ENCODE peak calls at places on chromosomes 3 and 15, in five cellular contexts. C is NCI-H1436, J is T follicular helper cell, T is ecto neural progenitor cell, K is stomach. X is an unnamed sample.

GRCh38 chr15:68930268-68931022 is at the start of gene SPESP1:
- DNase-seq in T (no peak), J (peak; percentile 36), C (no peak), K (peak; percentile 49), X (peak; percentile 5)

GRCh38 chr3:159825216-159825854 is 163.3 kb upstream of the IL12A start:
- DNase-seq in T (no peak), K (no peak), C (no peak), J (no peak), X (no peak)

GRCh38 chr15:57031605-57032004 is 113.2 kb downstream of the TCF12 start:
- DNase-seq in C (no peak), K (no peak), T (no peak), J (no peak), X (peak; percentile 49)

GRCh38 chr3:66261318-66261717 is 40.5 kb downstream of the SLC25A26 start:
- DNase-seq in K (no peak), C (no peak), T (no peak), J (no peak), X (peak; percentile 38)

GRCh38 chr3:134211797-134212196 is 38.9 kb downstream of the RYK start:
- DNase-seq in K (peak; percentile 29), J (no peak), T (peak; percentile 54), C (peak; percentile 14), X (peak; percentile 36)

GRCh38 chr3:156749244-156749643 is 74.9 kb downstream of the TIPARP start:
- DNase-seq in T (no peak), K (no peak), J (no peak), C (no peak), X (no peak)

GRCh38 chr3:175258763-175259162 is 399.6 kb downstream of the NAALADL2 start:
- DNase-seq in J (no peak), T (no peak), K (peak; percentile 30), C (no peak), X (peak; percentile 85)

GRCh38 chr3:161031134-161031533 is 74.0 kb downstream of the B3GALNT1 start:
- DNase-seq in C (no peak), T (no peak), J (no peak), K (no peak), X (no peak)

GRCh38 chr15:34644851-34645250 is 61.4 kb upstream of the GOLGA8B start:
- DNase-seq in T (no peak), K (no peak), C (no peak), J (no peak), X (no peak)

GRCh38 chr3:197001972-197002700 is 27.5 kb downstream of the MELTF start:
- DNase-seq in C (no peak), J (no peak), K (no peak), T (no peak), X (no peak)

GRCh38 chr15:89971592-89971997 is 29.5 kb upstream of the ZNF710 start:
- DNase-seq in C (peak; percentile 19), K (peak; percentile 66), J (peak; percentile 16), T (peak; percentile 77), X (peak; percentile 14)

GRCh38 chr15:74431645-74432044 is 2.1 kb downstream of the SEMA7A start:
- DNase-seq in K (no peak), C (no peak), J (no peak), T (no peak), X (no peak)

GRCh38 chr3:139718415-139718814 is 40.6 kb upstream of the NMNAT3 start:
- DNase-seq in C (peak; percentile 37), T (peak; percentile 60), J (no peak), K (no peak), X (peak; percentile 25)

GRCh38 chr3:102125994-102126368 is 276.7 kb downstream of the NFKBIZ start:
- DNase-seq in T (no peak), K (no peak), J (no peak), C (no peak), X (no peak)

GRCh38 chr3:158801200-158801599 is 654 bp upstream of the MFSD1 start:
- DNase-seq in T (peak; percentile 46), C (no peak), J (no peak), K (no peak), X (no peak)

GRCh38 chr3:1552831-1553230 is 460.0 kb downstream of the CNTN6 start:
- DNase-seq in C (no peak), T (no peak), K (no peak), J (no peak), X (no peak)

GRCh38 chr15:72566973-72567372 is 87.5 kb upstream of the GOLGA6B start:
- DNase-seq in C (no peak), K (no peak), T (no peak), J (no peak), X (no peak)

GRCh38 chr3:94440767-94441493 is 378.1 kb downstream of the NSUN3 start:
- DNase-seq in T (no peak), C (no peak), J (no peak), K (no peak), X (peak; percentile 89)

GRCh38 chr15:60583946-60584345 is 105.0 kb upstream of the ICE2 start:
- DNase-seq in K (no peak), T (no peak), J (no peak), C (no peak), X (no peak)

GRCh38 chr3:135106445-135106844 is 311.4 kb downstream of the EPHB1 start:
- DNase-seq in J (no peak), K (peak; percentile 60), T (peak; percentile 60), C (peak; percentile 42), X (peak; percentile 3)

GRCh38 chr15:101013769-101014223 is 94.6 kb downstream of the LRRK1 start:
- DNase-seq in C (peak; percentile 52), K (no peak), J (no peak), T (peak; percentile 39), X (no peak)

GRCh38 chr3:65596511-65597224 is 442.1 kb downstream of the MAGI1 start:
- DNase-seq in C (no peak), T (no peak), K (no peak), J (no peak), X (no peak)

GRCh38 chr3:38707730-38708129 is 58.2 kb upstream of the SCN5A start:
- DNase-seq in J (no peak), C (no peak), K (no peak), T (no peak), X (no peak)

GRCh38 chr3:52847241-52847640 is 12.4 kb upstream of the MUSTN1 start:
- DNase-seq in J (no peak), T (no peak), C (no peak), K (no peak), X (no peak)

GRCh38 chr3:128618398-128618726 is 32.3 kb downstream of the RPN1 start:
- DNase-seq in J (no peak), K (no peak), C (no peak), T (no peak), X (no peak)

GRCh38 chr3:4824948-4825325 is 154.3 kb upstream of the BHLHE40 start:
- DNase-seq in C (no peak), J (no peak), K (no peak), T (no peak), X (peak; percentile 92)

GRCh38 chr3:159634414-159634813 is 354.2 kb upstream of the IL12A start:
- DNase-seq in J (no peak), T (no peak), K (no peak), C (no peak), X (peak; percentile 93)

X was measured in astrocyte.